ENCODE peak calls at places on chromosomes 3 and 15, in nine cellular contexts. X is stomach, M is GM12878, T is spleen, V is SK-N-MC, H is esophagus muscularis mucosa, J is GM23338, U is Panc1, K is HCT116. D is an unnamed sample.
A peak's percentile ranks its signal among the peaks of the same experiment; 100 is the strongest.

GRCh38 chr15:75455982-75456531 is 4.6 kb upstream of the SIN3A start:
- DNase-seq in X (peak; percentile 46), M (peak; percentile 20), T (no peak), V (no peak), H (no peak), J (peak; percentile 71), U (no peak), K (peak; percentile 12), D (no peak)

GRCh38 chr3:192848371-192849233 is 69.1 kb downstream of the MB21D2 start:
- DNase-seq in X (no peak), M (peak; percentile 75), T (no peak), V (no peak), H (no peak), J (no peak), U (no peak), K (no peak), D (no peak)

GRCh38 chr15:40775007-40775406 is 5.2 kb downstream of the C15orf62 start:
- DNase-seq in X (no peak), M (no peak), T (peak; percentile 47), V (no peak), H (no peak), J (no peak), U (no peak), K (no peak), D (no peak)

GRCh38 chr3:72079369-72079872 is 294.5 kb upstream of the PROK2 start:
- DNase-seq in X (no peak), M (no peak), T (no peak), V (no peak), H (no peak), J (no peak), U (no peak), K (no peak), D (no peak)

GRCh38 chr3:112858410-112859069 is 11.9 kb upstream of the CD200R1L start:
- DNase-seq in X (no peak), M (no peak), T (no peak), V (no peak), H (no peak), J (no peak), U (no peak), K (no peak), D (no peak)

GRCh38 chr3:31968927-31969418 is 12.1 kb downstream of the OSBPL10 start:
- DNase-seq in X (no peak), M (no peak), T (no peak), V (no peak), H (peak; percentile 66), J (no peak), U (peak; percentile 59), K (peak; percentile 86), D (no peak)

GRCh38 chr15:45855907-45856579 is 221.2 kb downstream of the SQOR start:
- DNase-seq in X (no peak), M (no peak), T (no peak), V (no peak), H (no peak), J (no peak), U (peak; percentile 17), K (no peak), D (no peak)

GRCh38 chr3:114899186-114899931 is 247.7 kb downstream of the ZBTB20 start:
- DNase-seq in X (no peak), M (no peak), T (no peak), V (no peak), H (no peak), J (peak; percentile 16), U (no peak), K (no peak), D (peak; percentile 24)

GRCh38 chr3:133440652-133441051 is 40.8 kb downstream of the BFSP2 start:
- DNase-seq in X (no peak), M (no peak), T (no peak), V (no peak), H (no peak), J (no peak), U (no peak), K (no peak), D (no peak)

DNA sequence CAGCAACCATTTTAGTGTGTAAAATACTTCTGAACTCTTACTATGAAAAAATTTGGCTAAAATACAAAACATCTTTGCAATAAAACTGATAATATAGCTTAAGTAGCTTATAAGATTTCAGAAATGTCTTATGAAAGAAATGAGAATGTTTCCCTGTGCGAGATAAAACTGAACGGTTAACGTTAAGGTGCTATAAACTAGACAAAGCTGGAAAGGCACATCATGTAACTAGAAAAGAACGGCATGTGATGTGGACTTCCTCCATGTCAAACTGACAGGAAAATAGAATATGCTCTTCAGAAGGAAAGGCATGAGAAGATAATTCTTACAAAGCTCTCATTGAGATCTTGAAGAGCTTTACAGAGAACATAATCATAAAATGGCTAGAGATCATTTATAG is 36.5 kb downstream of the NCK1 start:
- DNase-seq in X (no peak), M (no peak), T (no peak), V (no peak), H (no peak), J (no peak), U (no peak), K (no peak), D (no peak)
- TF ChIP-seq POLR2AphosphoS5 in X (no peak), M (no peak), T (no peak), V (no peak), H (no peak), J (no peak), U (no peak), K (no peak), D (no peak)

GRCh38 chr3:47245271-47245670 is 37.3 kb downstream of the KIF9 start:
- DNase-seq in X (no peak), M (no peak), T (no peak), V (no peak), H (no peak), J (no peak), U (no peak), K (no peak), D (no peak)
- H3K27ac ChIP-seq in X (no peak overlapping the region), M (no peak overlapping the region), T (no peak overlapping the region), V (no peak overlapping the region), H (no peak overlapping the region), J (no peak overlapping the region), U (no peak overlapping the region), K (no peak overlapping the region), D (no peak overlapping the region)

DNA sequence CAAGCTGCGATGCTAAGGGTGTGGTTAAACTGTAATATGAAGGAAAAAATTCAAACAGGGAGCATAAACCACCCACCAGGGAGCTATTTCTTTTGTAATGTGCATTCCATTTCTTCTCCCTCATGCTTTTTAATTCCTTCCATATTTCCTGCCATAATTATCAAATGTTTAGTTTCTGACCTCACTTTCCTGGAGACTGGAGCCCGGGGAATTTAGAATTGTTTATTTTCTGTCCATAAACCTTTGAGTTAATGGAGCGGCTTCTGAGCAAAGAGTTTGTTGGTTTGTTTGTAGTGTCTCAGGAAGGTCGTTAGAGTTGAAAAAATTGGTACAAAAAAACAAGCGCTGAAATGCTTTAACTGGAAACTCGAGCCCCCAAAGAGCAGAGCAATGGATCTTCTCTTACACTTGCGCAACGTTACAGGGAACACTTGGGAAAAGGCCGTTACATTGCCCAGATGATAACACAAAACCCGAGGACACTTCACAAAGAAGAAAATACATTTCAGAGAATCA is 1.0 kb downstream of the FSTL1 start:
- DNase-seq in X (no peak), M (no peak), T (no peak), V (peak; percentile 88), H (no peak), J (no peak), U (no peak), K (no peak), D (no peak)
- H3K4me3 ChIP-seq in X (peak overlapping the region; percentile 67), M (peak overlapping the region; percentile 47), T (peak overlapping the region; percentile 78), V (peak overlapping the region; percentile 82), H (peak overlapping the region; percentile 98), J (peak overlapping the region; percentile 87), U (peak overlapping the region; percentile 54), K (peak overlapping the region; percentile 58), D (peak overlapping the region; percentile 86)

DNA sequence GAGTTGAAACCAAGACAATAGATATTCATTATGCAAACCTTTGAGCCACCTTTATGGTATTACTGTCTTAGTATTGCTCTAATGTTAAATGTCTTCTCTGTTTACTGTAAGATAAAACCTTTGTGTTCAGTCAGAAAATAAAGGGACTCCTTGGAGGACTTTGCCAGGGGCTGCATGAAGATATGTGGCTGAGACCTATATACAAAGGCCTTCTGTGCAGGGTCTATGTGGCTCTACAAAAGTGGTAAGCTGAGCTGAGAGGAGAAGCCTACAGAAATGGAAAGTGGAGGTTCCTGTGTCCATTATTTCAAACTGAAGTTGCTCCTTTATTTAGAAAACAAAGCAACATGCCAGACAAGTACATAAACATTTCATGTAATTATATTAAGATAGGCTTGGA is 131.5 kb downstream of the FNDC3B start:
- DNase-seq in X (no peak), M (no peak), T (no peak), V (no peak), H (no peak), J (no peak), U (no peak), K (no peak), D (no peak)
- TF ChIP-seq POLR2AphosphoS5 in X (no peak), M (no peak), T (no peak), V (no peak), H (no peak), J (no peak), U (no peak), K (no peak), D (no peak)

DNA sequence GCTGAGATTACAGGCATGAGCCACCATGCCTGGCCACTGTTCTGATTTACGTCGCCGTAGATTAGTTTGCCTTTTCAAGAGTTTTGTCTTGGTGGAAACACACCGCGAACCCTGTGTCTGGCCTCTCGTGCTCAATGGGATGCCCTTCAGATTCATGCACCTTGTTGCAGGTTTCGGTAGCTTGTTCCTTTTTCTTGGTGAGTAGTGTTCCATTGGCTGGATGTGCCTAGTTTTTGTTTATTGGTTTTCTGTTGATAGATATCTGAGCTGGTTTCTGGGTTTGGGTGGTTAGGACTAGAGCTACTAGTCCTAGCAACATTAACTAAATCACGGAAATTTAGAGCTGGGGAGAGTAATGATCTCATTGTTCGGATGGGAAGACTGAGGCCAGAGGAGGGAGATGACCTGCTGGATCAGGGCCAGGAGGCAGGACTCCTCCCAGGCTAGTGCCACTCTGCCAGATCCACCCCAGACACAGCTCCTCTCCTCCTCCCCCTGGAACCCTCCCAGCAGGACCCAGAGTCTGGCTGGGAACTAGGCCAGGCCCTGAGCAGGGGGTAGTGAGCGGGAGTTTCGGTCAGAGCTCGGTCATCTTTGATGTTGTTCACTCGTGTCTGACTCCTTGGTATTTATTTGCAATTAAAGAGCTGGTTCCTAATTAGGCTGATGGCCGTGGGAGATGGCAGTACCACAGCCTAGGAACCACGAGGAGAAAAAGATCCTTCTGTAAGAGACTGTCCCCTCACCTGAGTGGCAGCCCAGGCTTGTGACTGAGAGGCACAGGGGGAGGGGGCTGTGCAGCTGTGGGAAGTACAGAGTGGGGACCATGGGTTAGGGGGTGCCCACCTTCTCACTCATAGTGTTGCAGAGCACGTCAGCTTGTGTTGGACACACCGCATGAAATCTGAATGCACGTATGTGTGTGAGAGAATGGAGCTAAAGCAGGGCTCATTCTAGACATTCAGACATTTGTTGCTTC is 73.4 kb downstream of the SMAD6 start:
- DNase-seq in X (no peak), M (no peak), T (peak; percentile 35), V (no peak), H (no peak), J (no peak), U (no peak), K (no peak), D (no peak)
- H3K27ac ChIP-seq in X (no peak overlapping the region), M (no peak overlapping the region), T (peak overlapping the region; percentile 16), V (no peak overlapping the region), H (peak overlapping the region; percentile 37), J (no peak overlapping the region), U (peak overlapping the region; percentile 93), K (no peak overlapping the region), D (no peak overlapping the region)